ENCODE peak calls at places on chromosome 10, in seven cellular contexts. E is A549, D is fibroblast of lung, W is choroid plexus epithelial cell, Z is GM06990, H is GM10248, U is glutamatergic neuron. A is an unnamed sample.

GRCh38 chr10:24951201-24952145 is 933 bp downstream of the PRTFDC1 start:
- DNase-seq in E (peak; percentile 46), D (peak; percentile 34), W (peak; percentile 59), Z (no peak), H (no peak), U (peak; percentile 36), A (peak; percentile 9)

GRCh38 chr10:121078036-121078435 is 226.9 kb downstream of the WDR11 start:
- DNase-seq in E (no peak), D (no peak), W (no peak), Z (no peak), H (no peak), U (no peak), A (peak; percentile 43)

GRCh38 chr10:60314306-60314940 is 75.3 kb downstream of the ANK3 start:
- DNase-seq in E (peak; percentile 4), D (peak; percentile 81), W (peak; percentile 69), Z (no peak), H (no peak), U (no peak), A (no peak)

GRCh38 chr10:16870331-16870730 is 53.1 kb upstream of the RSU1 start:
- DNase-seq in E (no peak), D (no peak), W (no peak), Z (no peak), H (no peak), U (no peak), A (no peak)

GRCh38 chr10:113930482-113931057 is 76.1 kb downstream of the NHLRC2 start:
- DNase-seq in E (no peak), D (no peak), W (no peak), Z (no peak), H (no peak), U (no peak), A (no peak)

GRCh38 chr10:63396123-63396719 is 69.6 kb downstream of the JMJD1C start:
- DNase-seq in E (no peak), D (no peak), W (peak; percentile 16), Z (no peak), H (no peak), U (no peak), A (no peak)

GRCh38 chr10:24691113-24691512 is 32.6 kb downstream of the ARHGAP21 start:
- DNase-seq in E (no peak), D (no peak), W (peak; percentile 53), Z (no peak), H (no peak), U (no peak), A (no peak)

GRCh38 chr10:113854757-113855626 is 531 bp downstream of the NHLRC2 start:
- DNase-seq in E (peak; percentile 62), D (peak; percentile 51), W (peak; percentile 54), Z (peak; percentile 81), H (peak; percentile 65), U (peak; percentile 67), A (peak; percentile 49)

GRCh38 chr10:109456566-109457361 is 466.5 kb downstream of the XPNPEP1 start:
- DNase-seq in E (no peak), D (no peak), W (no peak), Z (no peak), H (no peak), U (peak; percentile 50), A (no peak)

GRCh38 chr10:60896033-60896432 is 48.0 kb downstream of the RHOBTB1 start:
- DNase-seq in E (no peak), D (peak; percentile 71), W (peak; percentile 76), Z (no peak), H (no peak), U (no peak), A (no peak)

GRCh38 chr10:24616536-24616935 is 107.2 kb downstream of the ARHGAP21 start:
- DNase-seq in E (no peak), D (peak; percentile 40), W (no peak), Z (no peak), H (no peak), U (no peak), A (no peak)

GRCh38 chr10:14543048-14543903 is 212.6 kb upstream of the FRMD4A start:
- DNase-seq in E (no peak), D (peak; percentile 19), W (peak; percentile 70), Z (no peak), H (no peak), U (no peak), A (no peak)

GRCh38 chr10:22534849-22535604 is 179.4 kb downstream of the PIP4K2A start:
- DNase-seq in E (no peak), D (peak; percentile 57), W (peak; percentile 45), Z (no peak), H (no peak), U (no peak), A (no peak)

GRCh38 chr10:122251459-122252255 is 19.4 kb upstream of the BTBD16 start:
- DNase-seq in E (no peak), D (peak; percentile 43), W (no peak), Z (no peak), H (no peak), U (no peak), A (no peak)

GRCh38 chr10:20990604-20991003 is 93.5 kb upstream of the NEBL start:
- DNase-seq in E (no peak), D (peak; percentile 85), W (peak; percentile 28), Z (no peak), H (no peak), U (no peak), A (no peak)

GRCh38 chr10:80165173-80165572 is 32.6 kb downstream of the PLAC9 start:
- DNase-seq in E (peak; percentile 20), D (peak; percentile 57), W (peak; percentile 61), Z (no peak), H (no peak), U (no peak), A (no peak)

GRCh38 chr10:110413903-110414562 is 83.7 kb upstream of the DUSP5 start:
- DNase-seq in E (peak; percentile 51), D (peak; percentile 47), W (peak; percentile 67), Z (peak; percentile 41), H (no peak), U (no peak), A (no peak)

GRCh38 chr10:49608925-49609282 is 1.2 kb upstream of the SLC18A3 start:
- DNase-seq in E (no peak), D (no peak), W (no peak), Z (no peak), H (no peak), U (peak; percentile 63), A (no peak)

GRCh38 chr10:51422311-51423120 is 276.9 kb downstream of the CSTF2T start:
- DNase-seq in E (peak; percentile 26), D (peak; percentile 50), W (peak; percentile 84), Z (peak; percentile 0), H (peak; percentile 34), U (peak; percentile 31), A (peak; percentile 68)

GRCh38 chr10:35025916-35026315 is 64.2 kb downstream of the CUL2 start:
- DNase-seq in E (no peak), D (peak; percentile 74), W (peak; percentile 57), Z (no peak), H (no peak), U (no peak), A (no peak)

GRCh38 chr10:35027567-35027966 is 62.6 kb downstream of the CUL2 start:
- DNase-seq in E (no peak), D (peak; percentile 28), W (peak; percentile 54), Z (peak; percentile 12), H (no peak), U (no peak), A (no peak)
- TF ChIP-seq CTCF in E (peak; percentile 53), D (no peak), W (peak; percentile 54), Z (peak; percentile 13), H (peak; percentile 14), U (peak; percentile 48), A (peak; percentile 32)

GRCh38 chr10:129417164-129417563 is 49.9 kb upstream of the MGMT start:
- DNase-seq in E (no peak), D (peak; percentile 1), W (no peak), Z (no peak), H (no peak), U (no peak), A (no peak)

GRCh38 chr10:129418826-129419225 is 48.2 kb upstream of the MGMT start:
- DNase-seq in E (no peak), D (no peak), W (no peak), Z (no peak), H (no peak), U (no peak), A (no peak)

GRCh38 chr10:129416136-129416530 is 50.9 kb upstream of the MGMT start:
- DNase-seq in E (no peak), D (no peak), W (no peak), Z (no peak), H (no peak), U (no peak), A (no peak)

GRCh38 chr10:129419386-129419785 is 47.7 kb upstream of the MGMT start:
- DNase-seq in E (no peak), D (no peak), W (no peak), Z (no peak), H (no peak), U (no peak), A (no peak)

GRCh38 chr10:129417882-129418281 is 49.2 kb upstream of the MGMT start:
- DNase-seq in E (no peak), D (no peak), W (no peak), Z (no peak), H (no peak), U (no peak), A (no peak)
- TF ChIP-seq CTCF in E (no peak), D (no peak), W (no peak), Z (no peak), H (no peak), U (no peak), A (no peak)

GRCh38 chr10:70820976-70821750 is 5.4 kb downstream of the SGPL1 start:
- DNase-seq in E (no peak), D (no peak), W (no peak), Z (no peak), H (no peak), U (no peak), A (no peak)
- TF ChIP-seq CTCF in E (no peak), D (no peak), W (no peak), Z (no peak), H (no peak), U (no peak), A (no peak)

GRCh38 chr10:53843691-53844362 is 957.2 kb downstream of the PCDH15 start:
- DNase-seq in E (no peak), D (peak; percentile 52), W (peak; percentile 50), Z (no peak), H (no peak), U (no peak), A (no peak)
- TF ChIP-seq CTCF in E (no peak), D (no peak), W (no peak), Z (no peak), H (no peak), U (no peak), A (no peak)

DNA sequence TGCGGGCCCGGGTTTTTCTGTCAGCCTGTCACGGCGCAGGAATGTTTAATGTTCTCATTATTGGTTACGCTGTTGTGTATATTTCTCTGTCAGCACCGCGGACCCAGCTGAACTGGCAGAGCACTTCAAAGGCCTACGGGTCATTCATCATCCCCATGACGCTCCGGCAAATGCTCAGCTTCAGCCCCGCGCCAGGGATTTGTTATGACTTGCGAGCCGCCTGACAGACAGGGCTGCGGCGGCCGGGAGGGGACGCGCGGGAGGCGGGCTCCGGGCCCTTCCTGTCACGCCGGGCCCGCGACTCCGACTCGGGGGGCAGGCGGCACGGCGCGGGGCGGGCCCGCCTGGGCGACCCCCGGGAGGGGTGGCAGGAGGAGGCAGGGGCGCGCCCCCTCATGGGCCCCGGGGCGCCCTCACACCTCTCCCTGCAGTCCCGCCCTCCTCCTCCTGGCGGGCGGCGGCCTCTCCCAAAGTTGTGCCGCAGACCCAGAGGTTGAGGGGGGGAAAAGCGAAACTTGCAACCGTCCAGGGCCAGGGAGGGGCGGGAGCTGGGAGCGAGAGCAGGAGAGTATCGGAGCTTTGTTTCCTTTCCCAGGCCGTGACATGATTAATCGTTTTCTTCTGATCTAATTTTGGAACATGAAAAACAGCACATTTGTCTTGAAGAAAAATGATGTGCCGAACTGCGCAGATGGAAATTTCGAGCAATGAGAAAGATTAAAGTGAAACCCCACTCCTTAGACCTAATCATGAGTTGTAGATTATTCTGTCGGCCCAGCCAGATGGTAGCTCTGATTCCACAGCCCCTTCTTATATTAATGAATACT is 59.3 kb upstream of the COMTD1 start:
- DNase-seq in E (peak; percentile 84), D (peak; percentile 95), W (peak; percentile 88), Z (peak; percentile 42), H (peak; percentile 59), U (peak; percentile 72), A (peak; percentile 98)
- TF ChIP-seq CTCF in E (peak; percentile 23), D (no peak), W (peak; percentile 27), Z (peak; percentile 17), H (no peak), U (no peak), A (peak; percentile 55)